ENCODE peak calls at places on chromosomes 6 and 20, in seven cellular contexts. One of them, this sample, is unnamed.
A peak's percentile ranks its signal among the peaks of the same experiment; 100 is the strongest.

GRCh38 chr20:9532069-9532809 is 17.8 kb downstream of the LAMP5 start:
- DNase-seq in SK-N-SH: peak; percentile 70
- DNase-seq in HepG2: no peak
- DNase-seq in GM12878: no peak
- DNase-seq in H1: no peak
- DNase-seq in GM12892: no peak
- DNase-seq in K562: no peak
- DNase-seq in this sample: no peak

GRCh38 chr6:168035098-168035660 is 37.7 kb downstream of the KIF25 start:
- DNase-seq in H1: no peak
- DNase-seq in K562: peak; percentile 92
- DNase-seq in GM12892: no peak
- DNase-seq in GM12878: no peak
- DNase-seq in HepG2: no peak
- DNase-seq in SK-N-SH: peak; percentile 90
- DNase-seq in this sample: no peak

GRCh38 chr6:154448448-154449096 is 61.9 kb downstream of the CNKSR3 start:
- DNase-seq in GM12878: no peak
- DNase-seq in K562: peak; percentile 28
- DNase-seq in SK-N-SH: peak; percentile 78
- DNase-seq in GM12892: no peak
- DNase-seq in HepG2: no peak
- DNase-seq in H1: no peak
- DNase-seq in this sample: no peak

GRCh38 chr6:116884530-116884929 is 7.5 kb downstream of the RFX6 start:
- DNase-seq in GM12878: no peak
- DNase-seq in SK-N-SH: no peak
- DNase-seq in K562: no peak
- DNase-seq in HepG2: peak; percentile 16
- DNase-seq in H1: no peak
- DNase-seq in GM12892: no peak
- DNase-seq in this sample: no peak

GRCh38 chr20:4112490-4113420 is 97.4 kb upstream of the RNF24 start:
- DNase-seq in H1: peak; percentile 39
- DNase-seq in GM12892: no peak
- DNase-seq in K562: no peak
- DNase-seq in HepG2: no peak
- DNase-seq in GM12878: peak; percentile 70
- DNase-seq in SK-N-SH: peak; percentile 42
- DNase-seq in this sample: peak; percentile 24

GRCh38 chr6:126880926-126881325 is 237.5 kb upstream of the RSPO3 start:
- DNase-seq in GM12878: no peak
- DNase-seq in GM12892: no peak
- DNase-seq in HepG2: no peak
- DNase-seq in H1: no peak
- DNase-seq in SK-N-SH: no peak
- DNase-seq in K562: no peak
- DNase-seq in this sample: no peak

GRCh38 chr6:31952140-31952805 is 6.4 kb downstream of the CFB start:
- DNase-seq in H1: peak; percentile 76
- DNase-seq in K562: peak; percentile 74
- DNase-seq in GM12892: no peak
- DNase-seq in HepG2: peak; percentile 71
- DNase-seq in SK-N-SH: peak; percentile 75
- DNase-seq in GM12878: no peak
- DNase-seq in this sample: no peak

GRCh38 chr6:104829183-104829958 is 30.3 kb downstream of the HACE1 start:
- DNase-seq in SK-N-SH: no peak
- DNase-seq in K562: no peak
- DNase-seq in H1: no peak
- DNase-seq in GM12892: no peak
- DNase-seq in GM12878: no peak
- DNase-seq in HepG2: no peak
- DNase-seq in this sample: no peak

GRCh38 chr6:137487181-137487910 is 6.8 kb downstream of the OLIG3 start:
- DNase-seq in K562: no peak
- DNase-seq in GM12878: no peak
- DNase-seq in SK-N-SH: peak; percentile 13
- DNase-seq in HepG2: no peak
- DNase-seq in GM12892: no peak
- DNase-seq in H1: no peak
- DNase-seq in this sample: no peak

GRCh38 chr6:151063339-151063738 is 176.4 kb upstream of the AKAP12 start:
- DNase-seq in HepG2: no peak
- DNase-seq in SK-N-SH: no peak
- DNase-seq in GM12892: no peak
- DNase-seq in H1: no peak
- DNase-seq in K562: no peak
- DNase-seq in GM12878: no peak
- DNase-seq in this sample: no peak

GRCh38 chr6:104477569-104477968 is 382.1 kb downstream of the HACE1 start:
- DNase-seq in H1: no peak
- DNase-seq in K562: no peak
- DNase-seq in GM12892: no peak
- DNase-seq in HepG2: no peak
- DNase-seq in GM12878: no peak
- DNase-seq in SK-N-SH: no peak
- DNase-seq in this sample: no peak

GRCh38 chr6:25280617-25280990 is 1.4 kb downstream of the CARMIL1 start:
- DNase-seq in GM12892: no peak
- DNase-seq in K562: no peak
- DNase-seq in SK-N-SH: no peak
- DNase-seq in GM12878: no peak
- DNase-seq in HepG2: peak; percentile 45
- DNase-seq in H1: no peak
- DNase-seq in this sample: no peak

GRCh38 chr6:19788684-19789083 is 48.5 kb upstream of the ID4 start:
- DNase-seq in H1: no peak
- DNase-seq in GM12878: no peak
- DNase-seq in SK-N-SH: no peak
- DNase-seq in K562: no peak
- DNase-seq in HepG2: no peak
- DNase-seq in GM12892: no peak
- DNase-seq in this sample: no peak

GRCh38 chr6:163572612-163573011 is 158.1 kb downstream of the QKI start:
- DNase-seq in GM12892: no peak
- DNase-seq in GM12878: no peak
- DNase-seq in K562: peak; percentile 89
- DNase-seq in H1: no peak
- DNase-seq in HepG2: no peak
- DNase-seq in SK-N-SH: no peak
- DNase-seq in this sample: no peak

DNA sequence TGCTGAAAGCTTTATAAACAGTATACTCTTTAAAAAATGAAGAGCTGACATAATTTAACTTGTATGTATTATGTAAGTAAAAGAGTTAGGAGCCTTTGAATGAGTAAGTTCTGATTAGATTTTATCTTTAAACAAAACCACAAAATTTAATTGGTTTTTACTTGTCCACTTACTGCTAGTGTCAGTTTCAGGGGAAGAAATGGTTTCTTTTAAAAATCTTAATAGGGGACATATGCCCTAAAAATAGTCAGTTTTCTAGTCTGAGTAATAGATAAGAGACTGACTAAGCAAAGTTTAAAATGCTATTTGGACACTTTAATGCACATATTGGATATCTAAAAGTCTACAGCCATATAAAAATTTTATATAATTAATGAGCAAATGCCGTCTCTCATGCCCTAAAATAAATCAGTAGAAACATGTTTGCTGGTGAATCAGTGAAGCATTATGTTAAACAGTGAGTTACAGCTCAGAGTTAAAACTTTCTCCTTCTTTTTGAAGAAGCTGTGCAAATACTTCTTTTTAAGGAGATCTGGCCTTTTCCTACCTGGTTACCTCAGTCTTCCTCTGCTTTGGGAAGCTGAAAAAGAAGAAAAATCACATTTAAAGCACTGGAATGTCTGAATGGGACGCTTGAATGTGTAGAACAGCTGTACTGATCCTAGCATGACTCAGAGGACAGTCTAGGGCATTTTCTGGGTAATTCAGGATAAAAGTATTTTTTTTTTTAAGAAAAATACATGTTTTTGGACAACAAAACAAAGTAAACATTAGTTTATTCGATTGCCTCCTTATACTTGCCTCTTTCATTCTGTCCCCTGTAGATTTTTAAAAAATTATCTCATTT is 55.3 kb downstream of the CDH26 start:
- DNase-seq in GM12892: no peak
- DNase-seq in GM12878: no peak
- DNase-seq in H1: no peak
- DNase-seq in K562: no peak
- DNase-seq in SK-N-SH: no peak
- DNase-seq in HepG2: no peak
- DNase-seq in this sample: no peak
- TF ChIP-seq TAF1 in GM12892: no peak
- TF ChIP-seq TAF1 in GM12878: no peak
- TF ChIP-seq TAF1 in H1: no peak
- TF ChIP-seq TAF1 in K562: no peak
- TF ChIP-seq TAF1 in SK-N-SH: no peak
- TF ChIP-seq TAF1 in HepG2: no peak
- TF ChIP-seq TAF1 in this sample: no peak

DNA sequence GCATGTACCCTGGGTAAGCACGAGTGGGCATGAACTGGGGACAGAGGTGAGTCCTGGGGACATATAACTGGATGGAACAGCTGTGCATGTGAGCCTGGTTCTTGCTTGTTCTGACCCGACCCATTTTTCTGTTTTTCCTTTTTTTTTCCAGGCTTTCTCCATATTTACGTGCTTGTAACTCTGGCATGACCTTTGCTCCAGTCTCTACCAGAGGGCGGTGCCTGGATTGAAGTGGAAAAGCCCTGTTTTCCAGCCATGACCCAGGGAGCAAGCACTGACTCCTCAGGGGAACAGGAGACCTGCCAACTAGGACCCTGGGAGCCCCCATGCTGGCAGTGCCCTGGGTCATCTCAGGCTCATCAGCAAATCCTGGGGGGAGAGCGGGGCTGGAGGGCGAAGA is 8.0 kb downstream of the TRAF3IP2 start:
- DNase-seq in K562: no peak
- DNase-seq in GM12892: no peak
- DNase-seq in HepG2: peak; percentile 70
- DNase-seq in SK-N-SH: no peak
- DNase-seq in GM12878: no peak
- DNase-seq in H1: no peak
- DNase-seq in this sample: no peak
- TF ChIP-seq TAF1 in K562: no peak
- TF ChIP-seq TAF1 in GM12892: no peak
- TF ChIP-seq TAF1 in HepG2: no peak
- TF ChIP-seq TAF1 in SK-N-SH: no peak
- TF ChIP-seq TAF1 in GM12878: no peak
- TF ChIP-seq TAF1 in H1: no peak
- TF ChIP-seq TAF1 in this sample: no peak

GRCh38 chr6:119985952-119986736 is 636.6 kb upstream of the MAN1A1 start:
- DNase-seq in H1: no peak
- DNase-seq in SK-N-SH: no peak
- DNase-seq in GM12878: no peak
- DNase-seq in HepG2: no peak
- DNase-seq in K562: no peak
- DNase-seq in GM12892: no peak
- DNase-seq in this sample: no peak

GRCh38 chr6:119986934-119987549 is 637.5 kb upstream of the MAN1A1 start:
- DNase-seq in GM12878: no peak
- DNase-seq in K562: no peak
- DNase-seq in H1: no peak
- DNase-seq in SK-N-SH: no peak
- DNase-seq in HepG2: peak; percentile 14
- DNase-seq in GM12892: no peak
- DNase-seq in this sample: no peak
- TF ChIP-seq TAF1 in GM12878: no peak
- TF ChIP-seq TAF1 in K562: no peak
- TF ChIP-seq TAF1 in H1: no peak
- TF ChIP-seq TAF1 in SK-N-SH: no peak
- TF ChIP-seq TAF1 in HepG2: no peak
- TF ChIP-seq TAF1 in GM12892: no peak
- TF ChIP-seq TAF1 in this sample: no peak

GRCh38 chr6:159433550-159433949 is 259.5 kb downstream of the SOD2 start:
- DNase-seq in HepG2: no peak
- DNase-seq in SK-N-SH: no peak
- DNase-seq in H1: no peak
- DNase-seq in GM12892: no peak
- DNase-seq in K562: no peak
- DNase-seq in GM12878: no peak
- DNase-seq in this sample: no peak

GRCh38 chr6:159429427-159429826 is 260.2 kb downstream of the FNDC1 start:
- DNase-seq in H1: no peak
- DNase-seq in GM12878: no peak
- DNase-seq in GM12892: no peak
- DNase-seq in HepG2: no peak
- DNase-seq in K562: no peak
- DNase-seq in SK-N-SH: no peak
- DNase-seq in this sample: no peak

GRCh38 chr6:159435701-159436100 is 257.3 kb downstream of the SOD2 start:
- DNase-seq in GM12878: no peak
- DNase-seq in HepG2: no peak
- DNase-seq in GM12892: no peak
- DNase-seq in H1: no peak
- DNase-seq in SK-N-SH: no peak
- DNase-seq in K562: no peak
- DNase-seq in this sample: no peak

GRCh38 chr6:159434410-159434809 is 258.6 kb downstream of the SOD2 start:
- DNase-seq in K562: no peak
- DNase-seq in HepG2: no peak
- DNase-seq in GM12892: no peak
- DNase-seq in GM12878: no peak
- DNase-seq in H1: no peak
- DNase-seq in SK-N-SH: no peak
- DNase-seq in this sample: no peak

GRCh38 chr6:159431750-159432149 is 261.3 kb downstream of the SOD2 start:
- DNase-seq in HepG2: no peak
- DNase-seq in SK-N-SH: no peak
- DNase-seq in H1: no peak
- DNase-seq in GM12892: no peak
- DNase-seq in GM12878: no peak
- DNase-seq in K562: no peak
- DNase-seq in this sample: no peak
- TF ChIP-seq TAF1 in HepG2: no peak
- TF ChIP-seq TAF1 in SK-N-SH: no peak
- TF ChIP-seq TAF1 in H1: no peak
- TF ChIP-seq TAF1 in GM12892: no peak
- TF ChIP-seq TAF1 in GM12878: no peak
- TF ChIP-seq TAF1 in K562: no peak
- TF ChIP-seq TAF1 in this sample: no peak

GRCh38 chr6:157380458-157380778 is 572 bp upstream of the ZDHHC14 start:
- DNase-seq in GM12878: no peak
- DNase-seq in H1: no peak
- DNase-seq in HepG2: no peak
- DNase-seq in SK-N-SH: peak; percentile 76
- DNase-seq in K562: no peak
- DNase-seq in GM12892: no peak
- DNase-seq in this sample: no peak
- TF ChIP-seq TAF1 in GM12878: no peak
- TF ChIP-seq TAF1 in H1: peak; percentile 0
- TF ChIP-seq TAF1 in HepG2: no peak
- TF ChIP-seq TAF1 in SK-N-SH: no peak
- TF ChIP-seq TAF1 in K562: no peak
- TF ChIP-seq TAF1 in GM12892: no peak
- TF ChIP-seq TAF1 in this sample: no peak

This sample was measured in GM12891.